ENCODE peak calls at places on chromosome 1, in nine cellular contexts. One of them, this sample, is unnamed.

GRCh38 chr1:30287976-30288375 is 435.4 kb downstream of the MATN1 start:
- DNase-seq in PC-9: no peak
- DNase-seq in T-helper 2 cell: no peak
- DNase-seq in ACHN: no peak
- DNase-seq in globus pallidus: no peak
- DNase-seq in GM12891: no peak
- DNase-seq in 8988T: no peak
- DNase-seq in omental fat pad: no peak
- DNase-seq in AG08396: no peak
- DNase-seq in this sample: no peak

GRCh38 chr1:29849038-29849750 is 612.9 kb downstream of the PTPRU start:
- DNase-seq in PC-9: peak; percentile 33
- DNase-seq in T-helper 2 cell: peak; percentile 48
- DNase-seq in ACHN: peak; percentile 27
- DNase-seq in globus pallidus: no peak
- DNase-seq in GM12891: peak; percentile 24
- DNase-seq in 8988T: no peak
- DNase-seq in omental fat pad: no peak
- DNase-seq in AG08396: peak; percentile 17
- DNase-seq in this sample: peak; percentile 32

GRCh38 chr1:223500560-223501425 is 107.6 kb downstream of the CCDC185 start:
- DNase-seq in PC-9: peak; percentile 88
- DNase-seq in T-helper 2 cell: no peak
- DNase-seq in ACHN: peak; percentile 58
- DNase-seq in globus pallidus: no peak
- DNase-seq in GM12891: no peak
- DNase-seq in 8988T: no peak
- DNase-seq in omental fat pad: no peak
- DNase-seq in AG08396: peak; percentile 78
- DNase-seq in this sample: no peak

GRCh38 chr1:214637722-214638473 is 34.9 kb downstream of the CENPF start:
- DNase-seq in PC-9: peak; percentile 9
- DNase-seq in T-helper 2 cell: peak; percentile 77
- DNase-seq in ACHN: peak; percentile 56
- DNase-seq in globus pallidus: peak; percentile 6
- DNase-seq in GM12891: no peak
- DNase-seq in 8988T: no peak
- DNase-seq in omental fat pad: no peak
- DNase-seq in AG08396: peak; percentile 44
- DNase-seq in this sample: peak; percentile 15

GRCh38 chr1:54952950-54953718 is 27.3 kb upstream of the TMEM61 start:
- DNase-seq in PC-9: peak; percentile 53
- DNase-seq in T-helper 2 cell: no peak
- DNase-seq in ACHN: no peak
- DNase-seq in globus pallidus: no peak
- DNase-seq in GM12891: no peak
- DNase-seq in 8988T: no peak
- DNase-seq in omental fat pad: no peak
- DNase-seq in AG08396: no peak
- DNase-seq in this sample: peak; percentile 39

GRCh38 chr1:54697896-54698295 is 17.8 kb upstream of the TTC4 start:
- DNase-seq in PC-9: no peak
- DNase-seq in T-helper 2 cell: no peak
- DNase-seq in ACHN: no peak
- DNase-seq in globus pallidus: no peak
- DNase-seq in GM12891: no peak
- DNase-seq in 8988T: no peak
- DNase-seq in omental fat pad: no peak
- DNase-seq in AG08396: no peak
- DNase-seq in this sample: no peak

GRCh38 chr1:235018161-235018560 is 110.5 kb downstream of the TOMM20 start:
- DNase-seq in PC-9: peak; percentile 87
- DNase-seq in T-helper 2 cell: no peak
- DNase-seq in ACHN: peak; percentile 96
- DNase-seq in globus pallidus: no peak
- DNase-seq in GM12891: no peak
- DNase-seq in 8988T: no peak
- DNase-seq in omental fat pad: no peak
- DNase-seq in AG08396: peak; percentile 87
- DNase-seq in this sample: peak; percentile 59

GRCh38 chr1:28258628-28259251 is 578 bp upstream of the SESN2 start:
- DNase-seq in PC-9: no peak
- DNase-seq in T-helper 2 cell: no peak
- DNase-seq in ACHN: peak; percentile 19
- DNase-seq in globus pallidus: no peak
- DNase-seq in GM12891: no peak
- DNase-seq in 8988T: no peak
- DNase-seq in omental fat pad: no peak
- DNase-seq in AG08396: no peak
- DNase-seq in this sample: no peak

GRCh38 chr1:245843101-245843500 is 664.0 kb downstream of the SMYD3 start:
- DNase-seq in PC-9: no peak
- DNase-seq in T-helper 2 cell: no peak
- DNase-seq in ACHN: no peak
- DNase-seq in globus pallidus: no peak
- DNase-seq in GM12891: no peak
- DNase-seq in 8988T: no peak
- DNase-seq in omental fat pad: no peak
- DNase-seq in AG08396: no peak
- DNase-seq in this sample: no peak

GRCh38 chr1:236422517-236422876 is 28.4 kb downstream of the EDARADD start:
- DNase-seq in PC-9: no peak
- DNase-seq in T-helper 2 cell: no peak
- DNase-seq in ACHN: no peak
- DNase-seq in globus pallidus: no peak
- DNase-seq in GM12891: no peak
- DNase-seq in 8988T: no peak
- DNase-seq in omental fat pad: no peak
- DNase-seq in AG08396: no peak
- DNase-seq in this sample: no peak

GRCh38 chr1:106889504-106890027 is 166.9 kb upstream of the PRMT6 start:
- DNase-seq in PC-9: no peak
- DNase-seq in T-helper 2 cell: no peak
- DNase-seq in ACHN: no peak
- DNase-seq in globus pallidus: no peak
- DNase-seq in GM12891: no peak
- DNase-seq in 8988T: no peak
- DNase-seq in omental fat pad: no peak
- DNase-seq in AG08396: no peak
- DNase-seq in this sample: no peak

This sample was measured in HepG2.